ENCODE peak calls at places on chromosomes 3 and 15, in five cellular contexts. W, X, I, K and M are unnamed samples.

GRCh38 chr3:64462203-64463120 is 225.3 kb downstream of the ADAMTS9 start:
- DNase-seq in X (no peak), W (no peak), I (no peak), K (no peak), M (no peak)

GRCh38 chr3:106381265-106381942 is 512.6 kb upstream of the CBLB start:
- DNase-seq in W (no peak), I (no peak), K (no peak), X (no peak), M (no peak)

GRCh38 chr15:32871887-32872286 is 154.1 kb downstream of the GREM1 start:
- DNase-seq in K (no peak), X (no peak), I (no peak), W (no peak), M (no peak)

GRCh38 chr15:31367730-31368344 is 41.2 kb downstream of the KLF13 start:
- DNase-seq in K (no peak), I (no peak), X (no peak), W (no peak), M (no peak)

GRCh38 chr15:101242160-101242998 is 9.5 kb downstream of the CHSY1 start:
- DNase-seq in W (no peak), I (no peak), X (no peak), K (no peak), M (peak; percentile 74)

GRCh38 chr3:193794002-193794835 is 201.2 kb downstream of the OPA1 start:
- DNase-seq in X (no peak), W (no peak), I (peak; percentile 49), K (peak; percentile 29), M (no peak)

GRCh38 chr15:99907698-99908097 is 174.5 kb upstream of the LYSMD4 start:
- DNase-seq in I (no peak), K (no peak), W (no peak), X (no peak), M (no peak)

GRCh38 chr15:46091860-46092450 is 457.1 kb downstream of the SQOR start:
- DNase-seq in K (peak; percentile 12), W (peak; percentile 15), X (peak; percentile 4), I (peak; percentile 13), M (no peak)

GRCh38 chr15:80480171-80480811 is 76.1 kb downstream of the ARNT2 start:
- DNase-seq in X (no peak), I (no peak), K (peak; percentile 15), W (no peak), M (no peak)

GRCh38 chr3:42162462-42162861 is 71.3 kb downstream of the TRAK1 start:
- DNase-seq in I (no peak), X (no peak), W (no peak), K (peak; percentile 56), M (no peak)
- H3K4me1 ChIP-seq in I (peaks cover 16% of the 10 kb centered on the region), X (peaks cover 23% of the 10 kb centered on the region), W (peaks cover 6% of the 10 kb centered on the region), K (peaks cover 79% of the 10 kb centered on the region), M (peaks cover 28% of the 10 kb centered on the region)

DNA sequence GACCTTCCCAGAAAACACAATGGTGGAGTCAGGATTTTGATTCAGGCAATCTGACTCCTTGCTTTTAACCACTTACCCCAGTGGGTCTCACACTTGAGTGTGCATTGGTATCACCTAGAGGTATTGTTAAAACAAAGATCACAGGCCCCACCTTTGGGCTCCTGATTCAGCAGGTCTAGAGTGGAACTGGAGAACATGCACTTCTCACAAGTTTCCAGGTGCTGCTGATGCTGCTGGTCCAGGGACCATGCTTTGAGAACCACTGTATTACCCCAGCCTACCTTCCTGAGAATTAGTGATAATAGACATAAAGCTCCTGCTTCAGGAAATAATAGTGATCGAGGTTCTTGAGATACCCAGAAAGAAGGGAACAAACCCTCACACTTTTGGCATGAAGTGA is 466.9 kb downstream of the EPHB1 start:
- DNase-seq in X (no peak), K (no peak), W (no peak), I (no peak), M (no peak)
- TF ChIP-seq ATF3 in X (no peak), K (no peak), W (no peak), I (no peak), M (no peak)

GRCh38 chr3:73447118-73447517 is 177.6 kb downstream of the PDZRN3 start:
- DNase-seq in I (no peak), K (no peak), W (no peak), X (no peak), M (no peak)
- H3K4me1 ChIP-seq in I (no peaks in the 10 kb centered on the region), K (no peaks in the 10 kb centered on the region), W (peaks cover 7% of the 10 kb centered on the region), X (no peaks in the 10 kb centered on the region), M (peaks cover 37% of the 10 kb centered on the region)

DNA sequence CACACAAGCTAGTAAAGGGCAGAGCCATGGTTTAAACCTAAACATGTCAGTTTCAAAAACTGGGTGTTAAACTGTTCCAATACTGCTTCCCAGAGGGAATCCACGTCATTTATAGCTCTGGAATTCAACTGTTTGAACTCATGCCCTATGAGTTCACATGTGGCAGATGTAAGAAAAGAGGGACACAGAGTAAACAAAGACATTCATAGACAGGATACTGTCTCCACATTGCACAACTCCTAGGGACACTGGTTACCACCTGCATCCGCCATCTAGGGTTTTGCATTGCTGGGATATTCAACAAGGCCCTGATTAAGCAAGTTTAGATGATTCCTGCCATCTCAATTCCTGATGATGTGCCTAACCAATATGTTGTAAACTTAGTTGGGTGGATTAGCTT is 134.1 kb upstream of the COL8A1 start:
- DNase-seq in K (peak; percentile 69), I (no peak), W (no peak), X (no peak), M (no peak)
- TF ChIP-seq ATF3 in K (no peak), I (no peak), W (no peak), X (no peak), M (no peak)

GRCh38 chr3:189758186-189758585 is 127.0 kb downstream of the TP63 start:
- DNase-seq in K (no peak), I (no peak), X (no peak), W (no peak), M (no peak)
- H3K4me1 ChIP-seq in K (no peaks in the 10 kb centered on the region), I (no peaks in the 10 kb centered on the region), X (no peaks in the 10 kb centered on the region), W (no peaks in the 10 kb centered on the region), M (peaks cover 6% of the 10 kb centered on the region)

GRCh38 chr3:55486101-55486856 is 827 bp downstream of the WNT5A start:
- DNase-seq in W (no peak), X (no peak), I (no peak), K (no peak), M (no peak)
- TF ChIP-seq ATF3 in W (no peak), X (no peak), I (no peak), K (no peak), M (no peak)

GRCh38 chr3:69087030-69087791 is 2.5 kb downstream of the ARL6IP5 start:
- DNase-seq in K (no peak), X (no peak), I (no peak), W (no peak), M (no peak)
- H3K4me1 ChIP-seq in K (peaks cover 40% of the 10 kb centered on the region), X (peaks cover 70% of the 10 kb centered on the region), I (peaks cover 14% of the 10 kb centered on the region), W (peaks cover 12% of the 10 kb centered on the region), M (peaks cover 34% of the 10 kb centered on the region)

GRCh38 chr3:134317106-134317947 is 56.9 kb downstream of the AMOTL2 start:
- DNase-seq in I (no peak), X (no peak), K (no peak), W (no peak), M (no peak)
- TF ChIP-seq ATF3 in I (no peak), X (no peak), K (no peak), W (no peak), M (no peak)